ENCODE peak calls at places on chromosome 5, in six cellular contexts. G, R, H, V, J and K are unnamed samples.

GRCh38 chr5:74446673-74447337 is 193.7 kb downstream of the ENC1 start:
- DNase-seq in J (no peak), R (no peak), G (no peak), V (no peak), H (no peak), K (no peak)

GRCh38 chr5:54234304-54234938 is 76.0 kb downstream of the ARL15 start:
- DNase-seq in J (peak; percentile 47), G (no peak), H (no peak), V (no peak), R (peak; percentile 68), K (no peak)

GRCh38 chr5:7391215-7391614 is 4.7 kb upstream of the ADCY2 start:
- DNase-seq in V (no peak), H (no peak), G (no peak), J (no peak), R (no peak), K (peak; percentile 38)

GRCh38 chr5:139391570-139392323 is 2.0 kb upstream of the MZB1 start:
- DNase-seq in V (no peak), G (peak; percentile 78), J (peak; percentile 58), R (peak; percentile 41), H (no peak), K (no peak)

GRCh38 chr5:67176931-67177330 is 19.7 kb downstream of the CD180 start:
- DNase-seq in R (no peak), H (no peak), V (no peak), G (no peak), J (no peak), K (no peak)

GRCh38 chr5:56319281-56320242 is 86.4 kb upstream of the ANKRD55 start:
- DNase-seq in G (peak; percentile 85), H (no peak), R (no peak), J (no peak), V (no peak), K (no peak)

GRCh38 chr5:174951151-174951780 is 226.9 kb downstream of the MSX2 start:
- DNase-seq in J (peak; percentile 77), H (no peak), G (no peak), R (peak; percentile 67), V (peak; percentile 26), K (peak; percentile 3)

GRCh38 chr5:150431574-150431973 is 18.0 kb downstream of the RPS14 start:
- DNase-seq in G (no peak), J (no peak), V (no peak), R (no peak), H (no peak), K (no peak)

GRCh38 chr5:3736466-3736865 is 140.8 kb downstream of the IRX1 start:
- DNase-seq in V (no peak), R (no peak), H (no peak), J (no peak), G (no peak), K (no peak)

GRCh38 chr5:66620711-66621110 is 24.5 kb downstream of the MAST4 start:
- DNase-seq in H (no peak), R (no peak), G (no peak), V (no peak), J (no peak), K (no peak)

GRCh38 chr5:56100429-56101176 is 105.8 kb upstream of the IL6ST start:
- DNase-seq in G (no peak), V (no peak), R (no peak), H (no peak), J (no peak), K (no peak)

GRCh38 chr5:74035521-74035937 is 409.5 kb downstream of the ARHGEF28 start:
- DNase-seq in R (peak; percentile 7), H (no peak), J (peak; percentile 43), V (no peak), G (no peak), K (no peak)

GRCh38 chr5:140358738-140359310 is 1.2 kb upstream of the SLC4A9 start:
- DNase-seq in V (no peak), G (peak; percentile 67), R (peak; percentile 12), J (peak; percentile 43), H (no peak), K (no peak)

GRCh38 chr5:143657814-143658395 is 154.1 kb upstream of the HMHB1 start:
- DNase-seq in V (no peak), G (no peak), R (no peak), H (no peak), J (no peak), K (peak; percentile 61)

GRCh38 chr5:78060421-78060820 is 234.1 kb downstream of the AP3B1 start:
- DNase-seq in H (no peak), G (no peak), R (no peak), J (peak; percentile 24), V (no peak), K (no peak)

GRCh38 chr5:73218552-73219171 is 45.7 kb downstream of the TMEM174 start:
- DNase-seq in J (peak; percentile 60), H (no peak), R (peak; percentile 23), V (no peak), G (no peak), K (no peak)

GRCh38 chr5:159781626-159782157 is 134.6 kb upstream of the ADRA1B start:
- DNase-seq in V (no peak), J (no peak), G (no peak), H (no peak), R (no peak), K (no peak)

GRCh38 chr5:53714324-53715010 is 154.0 kb downstream of the NDUFS4 start:
- DNase-seq in H (no peak), V (no peak), G (no peak), J (peak; percentile 35), R (no peak), K (no peak)

GRCh38 chr5:57219386-57219785 is 45.5 kb downstream of the GPBP1 start:
- DNase-seq in V (no peak), R (no peak), H (no peak), J (no peak), G (no peak), K (no peak)

GRCh38 chr5:11903614-11904269 is 504 bp downstream of the CTNND2 start:
- DNase-seq in V (peak; percentile 26), R (no peak), J (no peak), H (peak; percentile 82), G (no peak), K (peak; percentile 29)

GRCh38 chr5:78326930-78327329 is 32.4 kb upstream of the AP3B1 start:
- DNase-seq in G (no peak), H (no peak), J (no peak), V (no peak), R (no peak), K (no peak)

GRCh38 chr5:96978812-96979449 is 43.1 kb downstream of the LNPEP start:
- DNase-seq in H (no peak), J (peak; percentile 16), G (no peak), R (no peak), V (no peak), K (no peak)

GRCh38 chr5:10333154-10334006 is 20.1 kb upstream of the MARCHF6 start:
- DNase-seq in R (no peak), J (no peak), H (peak; percentile 86), V (no peak), G (peak; percentile 81), K (no peak)

GRCh38 chr5:145841299-145841698 is 6.2 kb upstream of the PRELID2 start:
- DNase-seq in G (no peak), J (no peak), V (no peak), H (no peak), R (no peak), K (no peak)

GRCh38 chr5:74424162-74424868 is 216.2 kb downstream of the ENC1 start:
- DNase-seq in H (no peak), J (no peak), G (no peak), V (no peak), R (no peak), K (no peak)

GRCh38 chr5:174364676-174365075 is 319.2 kb downstream of the NSG2 start:
- DNase-seq in J (no peak), V (no peak), R (no peak), G (no peak), H (no peak), K (no peak)

GRCh38 chr5:37370550-37370863 is 399 bp downstream of the NUP155 start:
- DNase-seq in H (no peak), V (no peak), J (no peak), R (no peak), G (no peak), K (no peak)

GRCh38 chr5:171757853-171758535 is 27.6 kb upstream of the SMIM23 start:
- DNase-seq in J (peak; percentile 91), R (no peak), H (no peak), V (no peak), G (no peak), K (no peak)

GRCh38 chr5:63135306-63135705 is 556.7 kb downstream of the LRRC70 start:
- DNase-seq in J (no peak), V (no peak), H (no peak), G (no peak), R (no peak), K (no peak)